ENCODE peak calls at places on chromosomes 7 and 10, in four cellular contexts. One of them, this sample, is unnamed.

GRCh38 chr7:35717013-35717412 is 22.1 kb upstream of the HERPUD2 start:
- DNase-seq in GM04503: no peak
- DNase-seq in LHCN-M2: no peak
- DNase-seq in HEK293T: no peak
- DNase-seq in this sample: no peak

GRCh38 chr10:100970076-100970913 is 991 bp downstream of the SEMA4G start:
- DNase-seq in GM04503: no peak
- DNase-seq in LHCN-M2: no peak
- DNase-seq in HEK293T: peak; percentile 54
- DNase-seq in this sample: no peak

GRCh38 chr10:102408728-102409603 is 9.6 kb downstream of the PSD start:
- DNase-seq in GM04503: no peak
- DNase-seq in LHCN-M2: no peak
- DNase-seq in HEK293T: peak; percentile 54
- DNase-seq in this sample: no peak

GRCh38 chr7:9958461-9958860 is 1015.2 kb upstream of the PHF14 start:
- DNase-seq in GM04503: no peak
- DNase-seq in LHCN-M2: no peak
- DNase-seq in HEK293T: peak; percentile 6
- DNase-seq in this sample: no peak

GRCh38 chr7:144547888-144548287 is 144.4 kb upstream of the NOBOX start:
- DNase-seq in GM04503: no peak
- DNase-seq in LHCN-M2: no peak
- DNase-seq in HEK293T: no peak
- DNase-seq in this sample: no peak

GRCh38 chr7:134742688-134743350 is 36.6 kb upstream of the CALD1 start:
- DNase-seq in GM04503: peak; percentile 99
- DNase-seq in LHCN-M2: peak; percentile 30
- DNase-seq in HEK293T: no peak
- DNase-seq in this sample: no peak

GRCh38 chr10:129531969-129532660 is 65.1 kb downstream of the MGMT start:
- DNase-seq in GM04503: no peak
- DNase-seq in LHCN-M2: peak; percentile 27
- DNase-seq in HEK293T: no peak
- DNase-seq in this sample: no peak

GRCh38 chr10:72013202-72013945 is 49.2 kb downstream of the CHST3 start:
- DNase-seq in GM04503: no peak
- DNase-seq in LHCN-M2: no peak
- DNase-seq in HEK293T: no peak
- DNase-seq in this sample: no peak

GRCh38 chr10:71423268-71423667 is 26.5 kb downstream of the CDH23 start:
- DNase-seq in GM04503: no peak
- DNase-seq in LHCN-M2: no peak
- DNase-seq in HEK293T: no peak
- DNase-seq in this sample: no peak

GRCh38 chr7:149868638-149869290 is 5.0 kb upstream of the ATP6V0E2 start:
- DNase-seq in GM04503: no peak
- DNase-seq in LHCN-M2: no peak
- DNase-seq in HEK293T: no peak
- DNase-seq in this sample: no peak

GRCh38 chr10:44314802-44315460 is 70.0 kb downstream of the CXCL12 start:
- DNase-seq in GM04503: no peak
- DNase-seq in LHCN-M2: no peak
- DNase-seq in HEK293T: no peak
- DNase-seq in this sample: no peak

GRCh38 chr7:3092468-3092867 is 48.8 kb upstream of the CARD11 start:
- DNase-seq in GM04503: no peak
- DNase-seq in LHCN-M2: peak; percentile 36
- DNase-seq in HEK293T: no peak
- DNase-seq in this sample: no peak

GRCh38 chr7:40647719-40648118 is 512.9 kb downstream of the SUGCT start:
- DNase-seq in GM04503: no peak
- DNase-seq in LHCN-M2: no peak
- DNase-seq in HEK293T: no peak
- DNase-seq in this sample: no peak

GRCh38 chr7:132130497-132130896 is 445.8 kb downstream of the PLXNA4 start:
- DNase-seq in GM04503: no peak
- DNase-seq in LHCN-M2: no peak
- DNase-seq in HEK293T: no peak
- DNase-seq in this sample: no peak

GRCh38 chr7:47039089-47039648 is 542.7 kb downstream of the TNS3 start:
- DNase-seq in GM04503: no peak
- DNase-seq in LHCN-M2: no peak
- DNase-seq in HEK293T: no peak
- DNase-seq in this sample: no peak

GRCh38 chr10:2488606-2489005 is 578.7 kb upstream of the PFKP start:
- DNase-seq in GM04503: no peak
- DNase-seq in LHCN-M2: no peak
- DNase-seq in HEK293T: no peak
- DNase-seq in this sample: no peak

GRCh38 chr10:47268696-47269095 is 31.3 kb upstream of the GDF10 start:
- DNase-seq in GM04503: no peak
- DNase-seq in LHCN-M2: no peak
- DNase-seq in HEK293T: no peak
- DNase-seq in this sample: no peak

GRCh38 chr7:138258194-138258554 is 181.9 kb downstream of the AKR1D1 start:
- DNase-seq in GM04503: no peak
- DNase-seq in LHCN-M2: no peak
- DNase-seq in HEK293T: no peak
- DNase-seq in this sample: no peak

GRCh38 chr10:63522129-63522687 is 1.0 kb downstream of the REEP3 start:
- DNase-seq in GM04503: no peak
- DNase-seq in LHCN-M2: no peak
- DNase-seq in HEK293T: no peak
- DNase-seq in this sample: no peak

GRCh38 chr10:83934062-83934461 is 205.2 kb upstream of the GHITM start:
- DNase-seq in GM04503: no peak
- DNase-seq in LHCN-M2: no peak
- DNase-seq in HEK293T: no peak
- DNase-seq in this sample: no peak

GRCh38 chr7:50562126-50562525 is 3.1 kb downstream of the DDC start:
- DNase-seq in GM04503: no peak
- DNase-seq in LHCN-M2: no peak
- DNase-seq in HEK293T: no peak
- DNase-seq in this sample: no peak

GRCh38 chr10:60382946-60383681 is 6.6 kb downstream of the ANK3 start:
- DNase-seq in GM04503: no peak
- DNase-seq in LHCN-M2: peak; percentile 63
- DNase-seq in HEK293T: no peak
- DNase-seq in this sample: no peak

GRCh38 chr7:111483078-111483477 is 79.2 kb downstream of the IMMP2L start:
- DNase-seq in GM04503: no peak
- DNase-seq in LHCN-M2: no peak
- DNase-seq in HEK293T: no peak
- DNase-seq in this sample: no peak

GRCh38 chr10:76998451-76998850 is 639.2 kb downstream of the KCNMA1 start:
- DNase-seq in GM04503: no peak
- DNase-seq in LHCN-M2: no peak
- DNase-seq in HEK293T: no peak
- DNase-seq in this sample: no peak

This sample was measured in HuH-7.